ENCODE peak calls at places on chromosomes 6 and 20, in five cellular contexts. W is HTR-8/SVneo, B is HCEC 1CT, F is NCI-H1092 treated with DMSO at 0.1 percent for 48 hours, J is coronary artery. U is an unnamed sample.

GRCh38 chr6:20221448-20221847 is 9.2 kb upstream of the MBOAT1 start:
- DNase-seq in W (no peak), J (no peak), F (no peak), B (no peak), U (no peak)

GRCh38 chr20:39188264-39188765 is 226.2 kb downstream of the DHX35 start:
- DNase-seq in B (no peak), J (no peak), W (no peak), F (no peak), U (no peak)

GRCh38 chr20:56708991-56709390 is 79.9 kb downstream of the TFAP2C start:
- DNase-seq in B (no peak), J (no peak), F (no peak), W (no peak), U (no peak)

GRCh38 chr20:1169224-1169623 is 15.6 kb downstream of the TMEM74B start:
- DNase-seq in B (no peak), W (no peak), F (no peak), J (peak; percentile 26), U (no peak)

GRCh38 chr6:163793584-163793983 is 379.1 kb downstream of the QKI start:
- DNase-seq in J (no peak), F (no peak), B (peak; percentile 69), W (peak; percentile 8), U (peak; percentile 35)

GRCh38 chr20:13515291-13515690 is 123.4 kb downstream of the TASP1 start:
- DNase-seq in F (no peak), J (no peak), B (no peak), W (no peak), U (no peak)

GRCh38 chr20:8039048-8039447 is 19.5 kb upstream of the TMX4 start:
- DNase-seq in J (no peak), B (no peak), W (no peak), F (no peak), U (no peak)

GRCh38 chr6:41712651-41713103 is 22.7 kb downstream of the TFEB start:
- DNase-seq in B (no peak), W (no peak), J (peak; percentile 85), F (peak; percentile 26), U (no peak)

GRCh38 chr20:35084998-35085397 is 7.6 kb downstream of the TRPC4AP start:
- DNase-seq in W (no peak), B (no peak), F (no peak), J (no peak), U (no peak)

GRCh38 chr6:30101939-30102700 is 10.8 kb downstream of the TRIM31 start:
- DNase-seq in F (peak; percentile 28), W (peak; percentile 85), J (peak; percentile 91), B (peak; percentile 92), U (peak; percentile 63)

GRCh38 chr20:5402903-5403531 is 86.3 kb upstream of the PROKR2 start:
- DNase-seq in B (peak; percentile 9), F (peak; percentile 34), J (no peak), W (no peak), U (no peak)

GRCh38 chr6:28408076-28408802 is 8.7 kb upstream of the ZSCAN12 start:
- DNase-seq in B (no peak), F (no peak), J (no peak), W (no peak), U (no peak)

GRCh38 chr6:165365371-165365770 is 56.0 kb upstream of the C6orf118 start:
- DNase-seq in F (no peak), W (no peak), B (no peak), J (no peak), U (no peak)

GRCh38 chr6:33455051-33455450 is 675 bp downstream of the ZBTB9 start:
- DNase-seq in W (no peak), F (no peak), J (no peak), B (no peak), U (no peak)

GRCh38 chr6:116409756-116410155 is 39.0 kb downstream of the DSE start:
- DNase-seq in J (no peak), B (no peak), W (no peak), F (no peak), U (no peak)

GRCh38 chr6:40509163-40509562 is 78.0 kb downstream of the LRFN2 start:
- DNase-seq in W (no peak), J (no peak), B (no peak), F (no peak), U (no peak)

GRCh38 chr6:126529605-126530004 is 189.7 kb downstream of the CENPW start:
- DNase-seq in J (no peak), W (no peak), F (no peak), B (peak; percentile 24), U (no peak)

GRCh38 chr6:125793280-125793679 is 2.5 kb downstream of the NCOA7 start:
- DNase-seq in B (no peak), F (no peak), J (no peak), W (no peak), U (no peak)

GRCh38 chr6:44128020-44128917 is 915 bp downstream of the TMEM63B start:
- DNase-seq in J (peak; percentile 80), B (peak; percentile 36), W (no peak), F (peak; percentile 47), U (no peak)

GRCh38 chr6:33819021-33819420 is 15.2 kb upstream of the MLN start:
- DNase-seq in J (no peak), W (no peak), F (no peak), B (no peak), U (no peak)

GRCh38 chr20:64232794-64233193 is 22.8 kb upstream of the PCMTD2 start:
- DNase-seq in F (peak; percentile 32), J (no peak), B (no peak), W (no peak), U (no peak)

GRCh38 chr20:884983-885952 is 30.9 kb downstream of the ANGPT4 start:
- DNase-seq in J (peak; percentile 82), F (peak; percentile 80), B (peak; percentile 12), W (no peak), U (no peak)

GRCh38 chr20:50295762-50296449 is 105.3 kb downstream of the CEBPB start:
- DNase-seq in B (no peak), J (no peak), F (peak; percentile 82), W (no peak), U (no peak)

GRCh38 chr20:23127506-23128279 is 41.6 kb upstream of the CD93 start:
- DNase-seq in W (no peak), B (no peak), F (no peak), J (no peak), U (no peak)